ENCODE peak calls at places on chromosomes 12 and 14, in four cellular contexts. I, Y, B and O are unnamed samples.

GRCh38 chr14:100193417-100194357 is 34.2 kb upstream of the DEGS2 start:
- DNase-seq in I (no peak), B (no peak), Y (peak; percentile 43), O (no peak)

GRCh38 chr14:52307870-52308269 is 6.2 kb upstream of the PTGER2 start:
- DNase-seq in I (no peak), B (no peak), Y (no peak), O (no peak)

GRCh38 chr12:51631021-51631420 is 40.0 kb downstream of the SCN8A start:
- DNase-seq in I (no peak), B (no peak), Y (no peak), O (no peak)

GRCh38 chr14:38387821-38388220 is 131.9 kb upstream of the CLEC14A start:
- DNase-seq in B (no peak), Y (no peak), I (no peak), O (no peak)

GRCh38 chr12:3117628-3118027 is 40.4 kb downstream of the TSPAN9 start:
- DNase-seq in I (no peak), Y (no peak), B (peak; percentile 85), O (no peak)

GRCh38 chr14:54564071-54564798 is 2.7 kb upstream of the SAMD4A start:
- DNase-seq in Y (no peak), B (no peak), I (no peak), O (no peak)

GRCh38 chr12:131473261-131473660 is 237.6 kb upstream of the SFSWAP start:
- DNase-seq in I (no peak), B (no peak), Y (no peak), O (no peak)

GRCh38 chr12:66129934-66130266 is 650 bp downstream of the LLPH start:
- DNase-seq in B (no peak), Y (no peak), I (no peak), O (no peak)

GRCh38 chr14:102943454-102943853 is 21.0 kb downstream of the AMN start:
- DNase-seq in B (no peak), Y (no peak), I (no peak), O (no peak)

GRCh38 chr12:49121047-49121696 is 10.0 kb downstream of the TUBA1B start:
- DNase-seq in I (no peak), Y (no peak), B (no peak), O (no peak)

GRCh38 chr12:31876568-31877424 is 82.4 kb upstream of the RESF1 start:
- DNase-seq in I (no peak), B (no peak), Y (no peak), O (no peak)

GRCh38 chr14:52033131-52033642 is 35.7 kb downstream of the NID2 start:
- DNase-seq in Y (no peak), B (peak; percentile 75), I (no peak), O (no peak)

GRCh38 chr14:57871487-57872080 is 5.7 kb upstream of the SLC35F4 start:
- DNase-seq in B (peak; percentile 15), Y (no peak), I (no peak), O (peak; percentile 25)

GRCh38 chr12:65280306-65280705 is 1.8 kb downstream of the MSRB3 start:
- DNase-seq in B (no peak), I (no peak), Y (no peak), O (no peak)

GRCh38 chr12:24993756-24994155 is 44.9 kb upstream of the BCAT1 start:
- DNase-seq in B (no peak), Y (no peak), I (no peak), O (no peak)

GRCh38 chr14:49950275-49951250 is 57.7 kb downstream of the ARF6 start:
- DNase-seq in Y (no peak), B (no peak), I (no peak), O (no peak)

GRCh38 chr14:72416892-72417291 is 477.0 kb downstream of the DPF3 start:
- DNase-seq in B (no peak), I (no peak), Y (no peak), O (no peak)

GRCh38 chr12:27330846-27331245 is 1.8 kb upstream of the BMAL2 start:
- DNase-seq in Y (no peak), B (no peak), I (no peak), O (no peak)

GRCh38 chr12:118271770-118272417 is 100.8 kb downstream of the TAOK3 start:
- DNase-seq in B (no peak), I (no peak), Y (no peak), O (no peak)

GRCh38 chr12:119468286-119468685 is 125.3 kb upstream of the TMEM233 start:
- DNase-seq in B (no peak), Y (no peak), I (no peak), O (no peak)

GRCh38 chr14:53890611-53891091 is 66.0 kb downstream of the BMP4 start:
- DNase-seq in B (no peak), Y (no peak), I (no peak), O (no peak)

GRCh38 chr12:51721281-51721940 is 127.1 kb downstream of the FIGNL2 start:
- DNase-seq in B (no peak), I (no peak), Y (peak; percentile 57), O (no peak)

GRCh38 chr12:131583085-131583712 is 127.7 kb upstream of the SFSWAP start:
- DNase-seq in B (no peak), I (no peak), Y (no peak), O (no peak)

GRCh38 chr14:87830443-87831096 is 162.4 kb downstream of the GALC start:
- DNase-seq in Y (no peak), B (no peak), I (no peak), O (no peak)

GRCh38 chr12:111453071-111453989 is 47.6 kb downstream of the SH2B3 start:
- DNase-seq in B (no peak), Y (no peak), I (no peak), O (no peak)

GRCh38 chr14:95256776-95257060 is 63.0 kb downstream of the CLMN start:
- DNase-seq in Y (no peak), B (no peak), I (no peak), O (no peak)

GRCh38 chr14:64266206-64266605 is 28.0 kb downstream of the ESR2 start:
- DNase-seq in Y (no peak), I (no peak), B (peak; percentile 2), O (no peak)

GRCh38 chr12:104049278-104050257 is at the start of gene GLT8D2:
- DNase-seq in B (peak; percentile 75), I (no peak), Y (peak; percentile 83), O (no peak)
- H3K4me3 ChIP-seq in B (peak within 1 kb of the TSS; percentile 61), I (no peak within 1 kb of the TSS), Y (peak within 1 kb of the TSS; percentile 49), O (peak within 1 kb of the TSS; percentile 56)

GRCh38 chr12:101997102-101997501 is 64.7 kb downstream of the WASHC3 start:
- DNase-seq in B (no peak), Y (no peak), I (no peak), O (no peak)

GRCh38 chr12:101992091-101992490 is 69.7 kb downstream of the WASHC3 start:
- DNase-seq in Y (no peak), B (no peak), I (no peak), O (no peak)

GRCh38 chr12:101995684-101996083 is 66.1 kb downstream of the WASHC3 start:
- DNase-seq in I (no peak), B (no peak), Y (no peak), O (no peak)
- H3K4me3 ChIP-seq in I (no peak overlapping the region), B (no peak overlapping the region), Y (no peak overlapping the region), O (no peak overlapping the region)

GRCh38 chr14:23071244-23071974 is 14.1 kb upstream of the CDH24 start:
- DNase-seq in B (peak; percentile 87), I (peak; percentile 55), Y (peak; percentile 84), O (peak; percentile 52)

GRCh38 chr14:23069413-23069806 is 12.1 kb upstream of the CDH24 start:
- DNase-seq in B (no peak), I (no peak), Y (peak; percentile 36), O (no peak)

GRCh38 chr14:23074906-23075305 is 17.6 kb upstream of the CDH24 start:
- DNase-seq in B (no peak), Y (no peak), I (no peak), O (no peak)

GRCh38 chr14:23070262-23071129 is 13.2 kb upstream of the CDH24 start:
- DNase-seq in Y (no peak), I (no peak), B (no peak), O (no peak)

GRCh38 chr14:23071975-23072539 is 14.7 kb upstream of the CDH24 start:
- DNase-seq in Y (peak; percentile 28), I (no peak), B (no peak), O (no peak)
- H3K4me3 ChIP-seq in Y (no peak overlapping the region), I (no peak overlapping the region), B (peak overlapping the region; percentile 79), O (peak overlapping the region; percentile 73)

GRCh38 chr14:90750701-90751100 is 65.5 kb downstream of the TTC7B start:
- DNase-seq in Y (no peak), B (no peak), I (no peak), O (no peak)

GRCh38 chr14:90755661-90756304 is 60.4 kb downstream of the TTC7B start:
- DNase-seq in B (no peak), Y (no peak), I (no peak), O (no peak)

GRCh38 chr14:90756755-90757345 is 59.4 kb downstream of the TTC7B start:
- DNase-seq in B (no peak), I (no peak), Y (no peak), O (no peak)

GRCh38 chr14:90750191-90750590 is 66.0 kb downstream of the TTC7B start:
- DNase-seq in Y (no peak), B (no peak), I (no peak), O (no peak)

GRCh38 chr14:90753456-90754005 is 62.7 kb downstream of the TTC7B start:
- DNase-seq in B (no peak), I (no peak), Y (no peak), O (no peak)
- H3K4me3 ChIP-seq in B (no peak overlapping the region), I (no peak overlapping the region), Y (no peak overlapping the region), O (no peak overlapping the region)

DNA sequence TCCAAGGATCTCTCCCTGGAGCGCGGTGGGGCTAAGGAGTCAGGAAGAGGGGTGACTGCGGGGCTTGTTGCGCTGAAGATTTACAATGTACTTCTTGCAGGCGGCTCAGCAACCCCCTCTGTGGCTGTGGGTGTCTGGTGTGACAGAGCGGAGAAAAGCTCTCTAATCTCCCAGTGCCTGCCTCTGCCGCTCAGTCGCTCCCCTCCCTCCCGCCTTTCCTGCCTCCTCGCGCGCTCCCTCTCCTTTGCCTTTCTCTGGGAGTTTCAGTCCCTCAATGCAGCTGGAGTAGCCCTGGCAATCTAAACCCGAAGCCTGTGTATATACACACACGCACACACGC is 799 bp upstream of the TRHDE start:
- DNase-seq in Y (peak; percentile 60), I (no peak), B (no peak), O (no peak)
- H3K4me3 ChIP-seq in Y (peak overlapping the region; percentile 60), I (no peak overlapping the region), B (peak overlapping the region; percentile 87), O (peak overlapping the region; percentile 90)